ENCODE peak calls at places on chromosomes 11 and 22, in four cellular contexts. M is cardiac muscle cell, A is foreskin fibroblast, L is BJ. O is an unnamed sample.

GRCh38 chr11:125433454-125434121 is 62.5 kb downstream of the FEZ1 start:
- DNase-seq in M (peak), A (peak), L (no peak), O (peak)

GRCh38 chr22:37370306-37370979 is 56.8 kb downstream of the ELFN2 start:
- DNase-seq in M (no peak), A (no peak), L (no peak), O (no peak)

GRCh38 chr22:20567371-20567847 is 60.0 kb downstream of the MED15 start:
- DNase-seq in M (no peak), A (peak), L (peak), O (peak)

GRCh38 chr11:4464216-4465159 is 15.4 kb downstream of the OR52K2 start:
- DNase-seq in M (no peak), A (peak), L (no peak), O (peak)

GRCh38 chr11:119741369-119742262 is 12.6 kb upstream of the NECTIN1 start:
- DNase-seq in M (peak), A (peak), L (no peak), O (peak)

GRCh38 chr11:82842019-82842418 is 58.2 kb downstream of the PRCP start:
- DNase-seq in M (peak), A (no peak), L (no peak), O (no peak)

GRCh38 chr11:66789097-66789890 is 53.9 kb upstream of the RCE1 start:
- DNase-seq in M (no peak), A (peak), L (peak), O (peak)

GRCh38 chr11:34146866-34147265 is 41.4 kb downstream of the NAT10 start:
- DNase-seq in M (no peak), A (no peak), L (no peak), O (no peak)

GRCh38 chr11:109236696-109237095 is 185.3 kb upstream of the C11orf87 start:
- DNase-seq in M (no peak), A (no peak), L (no peak), O (no peak)

GRCh38 chr22:43474161-43475101 is 62.6 kb downstream of the MPPED1 start:
- DNase-seq in M (no peak), A (no peak), L (no peak), O (no peak)

GRCh38 chr11:8206251-8207079 is 37.6 kb upstream of the RIC3 start:
- DNase-seq in M (no peak), A (no peak), L (no peak), O (no peak)

DNA sequence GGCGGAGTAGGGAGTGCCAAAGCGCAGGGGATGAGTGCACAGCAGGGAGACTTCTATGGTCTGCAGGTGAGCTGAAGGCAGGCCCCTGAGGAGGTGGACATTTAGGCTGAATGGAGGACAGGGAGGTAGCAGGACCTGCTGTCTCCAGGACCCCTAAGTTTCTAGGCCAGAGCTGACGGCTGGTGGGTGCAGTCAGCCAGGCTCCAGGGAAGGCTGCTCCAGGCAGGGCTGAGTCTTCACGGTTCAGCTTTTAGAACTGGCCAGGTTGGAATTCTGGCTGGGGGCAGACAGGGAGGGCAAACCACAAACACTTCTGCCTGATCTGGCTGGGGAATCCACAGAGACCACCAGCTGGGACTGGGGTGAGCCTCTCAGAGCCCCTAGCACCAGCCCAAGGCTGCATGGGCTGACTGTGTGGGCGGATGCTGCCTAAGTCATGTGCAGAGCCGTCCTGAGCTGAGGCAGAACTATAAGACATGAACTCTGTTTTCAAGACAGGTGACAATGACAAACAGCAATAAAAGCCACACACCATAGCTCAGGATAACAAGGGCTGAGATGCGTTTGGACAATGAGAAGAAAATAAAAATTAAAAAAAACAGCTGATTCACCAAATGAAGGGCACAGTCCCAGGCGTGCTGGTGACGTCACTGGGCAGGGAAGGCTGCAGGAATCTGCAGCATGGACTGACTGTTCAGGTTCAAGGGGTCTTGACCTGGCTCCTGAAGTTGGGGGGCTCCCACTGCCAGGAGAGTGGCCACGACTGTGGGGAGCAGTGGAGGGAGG is 10.4 kb upstream of the MALAT1 start:
- DNase-seq in M (no peak), A (peak), L (no peak), O (peak)
- H3K4me3 ChIP-seq in M (no peak), A (no peak), L (peak), O (peak)

GRCh38 chr11:1875093-1875785 is 16.5 kb downstream of the PRR33 start:
- DNase-seq in M (no peak), A (peak), L (no peak), O (no peak)
- TF ChIP-seq CTCF in M (no peak), A (no peak), L (no peak), O (no peak)

DNA sequence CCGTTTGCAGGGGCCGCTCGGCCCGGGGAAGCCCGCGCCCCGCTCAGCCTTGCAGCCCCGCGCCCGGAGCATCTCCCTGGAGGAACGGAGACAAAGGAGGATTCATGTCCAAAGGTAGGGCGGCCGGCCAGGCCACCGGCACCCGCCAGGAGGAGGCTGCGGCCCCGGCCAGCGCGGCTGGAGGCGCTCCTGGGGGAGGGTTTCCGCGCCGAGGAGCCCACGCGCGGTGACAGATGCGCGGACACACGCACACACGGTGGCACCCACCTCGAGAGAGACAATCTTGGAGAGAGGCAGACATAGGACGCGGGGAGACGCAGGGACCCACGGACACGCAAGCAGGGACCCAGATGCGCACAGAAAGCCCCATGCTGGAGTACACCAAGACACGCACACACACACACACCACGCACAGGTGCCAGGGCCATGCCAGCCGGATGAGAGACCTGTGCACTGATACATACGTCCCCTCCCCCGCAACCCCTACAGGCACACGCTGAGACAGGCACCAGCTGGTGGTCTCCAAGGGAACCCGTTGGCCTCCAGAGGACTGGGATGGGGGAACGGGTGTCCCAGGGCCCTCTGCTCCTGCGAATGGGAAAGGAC is 7.8 kb downstream of the SEPTIN3 start:
- DNase-seq in M (no peak), A (peak), L (no peak), O (no peak)
- H3K4me3 ChIP-seq in M (peak), A (peak), L (peak), O (peak)

GRCh38 chr11:10749476-10749875 is 1.6 kb upstream of the CTR9 start:
- DNase-seq in M (no peak), A (no peak), L (no peak), O (no peak)

GRCh38 chr11:10752486-10752885 is 1.4 kb downstream of the CTR9 start:
- DNase-seq in M (no peak), A (no peak), L (no peak), O (no peak)

GRCh38 chr11:10752061-10752460 is 1.0 kb downstream of the CTR9 start:
- DNase-seq in M (no peak), A (no peak), L (no peak), O (no peak)

GRCh38 chr11:10751581-10751940 is 515 bp downstream of the CTR9 start:
- DNase-seq in M (peak), A (peak), L (no peak), O (no peak)

GRCh38 chr11:10750838-10751580 is at the start of gene CTR9:
- DNase-seq in M (peak), A (peak), L (peak), O (peak)
- TF ChIP-seq CTCF in M (peak), A (no peak), L (peak), O (peak)

O was measured in Caco-2.